ENCODE peak calls at places on chromosomes 6 and 20, in five cellular contexts. N is K562, R is lower lobe of right lung, T is AG04450, H is GM06990. A is an unnamed sample.
A peak's percentile ranks its signal among the peaks of the same experiment; 100 is the strongest.

GRCh38 chr6:36230376-36230775 is 33.8 kb downstream of the BRPF3 start:
- DNase-seq in N (no peak), R (no peak), T (no peak), H (no peak), A (no peak)

GRCh38 chr20:815914-816606 is 17.5 kb upstream of the FAM110A start:
- DNase-seq in N (peak; percentile 63), R (peak; percentile 68), T (no peak), H (peak; percentile 27), A (no peak)

GRCh38 chr20:50868509-50869495 is 62.4 kb downstream of the ADNP start:
- DNase-seq in N (no peak), R (peak; percentile 9), T (no peak), H (no peak), A (no peak)

GRCh38 chr20:53448426-53448825 is 145.2 kb downstream of the ZNF217 start:
- DNase-seq in N (no peak), R (no peak), T (no peak), H (no peak), A (no peak)

GRCh38 chr6:35080821-35081425 is 60.2 kb downstream of the TCP11 start:
- DNase-seq in N (no peak), R (no peak), T (no peak), H (no peak), A (no peak)

GRCh38 chr6:82013561-82014275 is 233.8 kb downstream of the IBTK start:
- DNase-seq in N (no peak), R (no peak), T (no peak), H (no peak), A (no peak)

GRCh38 chr6:53943410-53943809 is 148.6 kb downstream of the LRRC1 start:
- DNase-seq in N (no peak), R (no peak), T (no peak), H (no peak), A (no peak)

GRCh38 chr20:32648761-32649615 is 24.8 kb downstream of the C20orf203 start:
- DNase-seq in N (no peak), R (no peak), T (no peak), H (no peak), A (no peak)

GRCh38 chr6:153790048-153790447 is 249.0 kb upstream of the OPRM1 start:
- DNase-seq in N (no peak), R (no peak), T (peak; percentile 8), H (no peak), A (no peak)

GRCh38 chr20:46252352-46253091 is 55.8 kb downstream of the CDH22 start:
- DNase-seq in N (no peak), R (no peak), T (no peak), H (no peak), A (no peak)

GRCh38 chr20:54078296-54078695 is 7.9 kb upstream of the BCAS1 start:
- DNase-seq in N (no peak), R (no peak), T (no peak), H (no peak), A (no peak)

GRCh38 chr6:116518621-116519020 is 7.2 kb downstream of the CALHM5 start:
- DNase-seq in N (no peak), R (no peak), T (no peak), H (no peak), A (no peak)

GRCh38 chr6:136181191-136181833 is 68.8 kb downstream of the MTFR2 start:
- DNase-seq in N (no peak), R (no peak), T (no peak), H (no peak), A (no peak)

GRCh38 chr6:55664581-55665223 is 85.7 kb upstream of the HMGCLL1 start:
- DNase-seq in N (no peak), R (no peak), T (no peak), H (no peak), A (no peak)

GRCh38 chr20:47875302-47876025 is 90.2 kb upstream of the SULF2 start:
- DNase-seq in N (no peak), R (no peak), T (no peak), H (no peak), A (no peak)

GRCh38 chr6:141056945-141057635 is 1075.6 kb upstream of the GJE1 start:
- DNase-seq in N (no peak), R (no peak), T (no peak), H (no peak), A (no peak)

GRCh38 chr6:14282326-14282725 is 164.8 kb downstream of the CD83 start:
- DNase-seq in N (no peak), R (no peak), T (no peak), H (no peak), A (no peak)

GRCh38 chr6:11607381-11607780 is 69.8 kb downstream of the TMEM170B start:
- DNase-seq in N (no peak), R (no peak), T (no peak), H (no peak), A (no peak)

GRCh38 chr20:44737116-44737515 is 8.5 kb upstream of the KCNK15 start:
- DNase-seq in N (no peak), R (no peak), T (no peak), H (no peak), A (no peak)

GRCh38 chr20:44736170-44737021 is 9.3 kb upstream of the KCNK15 start:
- DNase-seq in N (peak; percentile 74), R (no peak), T (no peak), H (no peak), A (no peak)

GRCh38 chr20:44733341-44734069 is 12.2 kb upstream of the KCNK15 start:
- DNase-seq in N (peak; percentile 63), R (peak; percentile 68), T (no peak), H (no peak), A (no peak)

GRCh38 chr20:44735816-44736169 is 9.9 kb upstream of the KCNK15 start:
- DNase-seq in N (no peak), R (no peak), T (no peak), H (no peak), A (no peak)

DNA sequence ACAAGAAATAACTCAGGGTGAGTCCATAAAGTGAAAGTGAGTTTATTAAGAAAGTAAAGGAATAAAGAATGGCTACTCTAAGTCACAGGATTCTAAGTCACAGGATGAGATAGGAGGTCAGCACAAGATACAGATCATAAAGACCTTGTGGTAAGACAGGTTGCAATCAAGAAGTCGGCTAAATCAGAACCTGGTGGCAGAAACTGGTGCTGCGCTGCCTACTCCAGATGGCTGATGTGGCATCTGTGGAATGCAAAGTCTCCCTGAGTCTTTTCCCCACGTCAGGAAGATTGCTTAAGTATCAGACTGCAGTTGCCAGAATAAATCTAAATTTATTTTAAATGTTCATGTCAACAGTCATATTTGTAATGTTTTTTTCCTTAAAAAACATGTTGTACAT is 10.7 kb upstream of the KCNK15 start:
- DNase-seq in N (no peak), R (no peak), T (no peak), H (no peak), A (no peak)
- TF ChIP-seq CTCF in N (no peak), R (peak; percentile 21), T (peak; percentile 51), H (no peak), A (peak; percentile 32)

DNA sequence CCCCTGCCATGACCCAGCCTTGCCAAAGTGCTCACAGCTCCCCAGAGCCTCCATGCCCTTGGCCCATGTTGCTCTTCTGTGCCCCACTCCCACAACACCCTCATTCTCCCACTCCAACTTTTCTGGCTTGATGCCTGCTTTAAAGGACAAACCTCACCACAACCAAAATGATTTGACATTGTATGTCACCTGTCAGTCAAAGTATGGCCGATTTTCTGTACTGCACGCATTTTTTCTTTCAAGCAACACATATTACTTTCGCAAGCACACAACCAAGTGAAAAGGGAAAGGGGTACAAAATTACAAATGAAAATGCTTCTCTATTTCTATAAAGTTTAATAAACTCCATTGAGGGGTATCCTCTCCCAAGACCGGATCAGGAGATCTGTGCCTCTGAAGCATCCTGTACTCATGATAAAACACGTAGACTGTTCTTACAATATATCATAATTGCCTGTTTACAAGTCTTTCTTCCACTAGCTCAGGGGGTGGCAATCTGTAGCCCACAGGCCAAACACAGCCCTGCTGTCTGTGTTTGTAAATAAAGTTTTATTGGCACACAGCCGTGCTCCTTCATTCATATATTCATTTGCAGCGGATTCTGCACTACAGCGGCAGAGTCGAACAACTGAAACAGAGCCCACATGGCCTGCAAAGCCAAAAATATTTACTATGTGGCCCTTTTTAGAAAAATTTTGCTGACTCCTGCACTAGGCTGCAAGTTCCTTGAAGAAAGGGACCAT is 32.5 kb downstream of the SLC22A23 start:
- DNase-seq in N (no peak), R (no peak), T (no peak), H (no peak), A (no peak)
- H3K4me3 ChIP-seq in N (no peak overlapping the region), R (no peak overlapping the region), T (no peak overlapping the region), H (no peak overlapping the region), A (no peak overlapping the region)

GRCh38 chr6:68473433-68474210 is 161.5 kb upstream of the ADGRB3 start:
- DNase-seq in N (no peak), R (no peak), T (no peak), H (no peak), A (no peak)

DNA sequence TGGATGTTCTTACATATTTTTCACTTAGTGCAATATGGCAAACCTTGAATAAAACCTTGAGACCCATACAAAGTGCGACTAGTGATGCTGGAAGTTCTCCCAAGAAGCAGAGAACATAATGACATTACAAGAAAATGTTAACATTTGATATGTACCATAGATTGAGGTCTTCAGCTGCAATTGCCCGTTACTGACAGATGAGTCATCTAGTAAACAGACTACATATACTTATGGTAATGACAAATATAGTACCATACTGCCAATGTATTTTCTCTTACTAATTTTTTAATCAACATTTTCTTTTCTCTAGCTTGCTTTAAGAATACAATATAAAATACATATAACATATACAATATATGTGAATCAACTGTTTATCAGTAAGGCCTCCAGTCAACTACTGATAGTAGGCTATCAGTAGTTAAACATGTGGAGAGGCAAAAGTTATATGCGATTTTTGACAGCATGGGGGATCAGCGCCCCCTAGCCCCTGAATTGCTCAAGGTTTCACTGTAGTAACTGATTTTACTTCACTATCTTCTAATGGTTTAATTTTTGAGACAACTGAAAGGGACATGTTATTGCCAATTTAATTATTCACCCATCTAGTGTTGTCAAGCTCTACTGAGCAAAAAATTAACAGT is 166.7 kb upstream of the ADGRB3 start:
- DNase-seq in N (peak; percentile 13), R (no peak), T (no peak), H (no peak), A (no peak)
- TF ChIP-seq CTCF in N (peak; percentile 62), R (no peak), T (peak; percentile 15), H (peak; percentile 21), A (no peak)

GRCh38 chr6:124590001-124590400 is 372.2 kb upstream of the RNF217 start:
- DNase-seq in N (no peak), R (no peak), T (no peak), H (no peak), A (no peak)
- H3K4me3 ChIP-seq in N (no peak overlapping the region), R (no peak overlapping the region), T (no peak overlapping the region), H (no peak overlapping the region), A (no peak overlapping the region)

DNA sequence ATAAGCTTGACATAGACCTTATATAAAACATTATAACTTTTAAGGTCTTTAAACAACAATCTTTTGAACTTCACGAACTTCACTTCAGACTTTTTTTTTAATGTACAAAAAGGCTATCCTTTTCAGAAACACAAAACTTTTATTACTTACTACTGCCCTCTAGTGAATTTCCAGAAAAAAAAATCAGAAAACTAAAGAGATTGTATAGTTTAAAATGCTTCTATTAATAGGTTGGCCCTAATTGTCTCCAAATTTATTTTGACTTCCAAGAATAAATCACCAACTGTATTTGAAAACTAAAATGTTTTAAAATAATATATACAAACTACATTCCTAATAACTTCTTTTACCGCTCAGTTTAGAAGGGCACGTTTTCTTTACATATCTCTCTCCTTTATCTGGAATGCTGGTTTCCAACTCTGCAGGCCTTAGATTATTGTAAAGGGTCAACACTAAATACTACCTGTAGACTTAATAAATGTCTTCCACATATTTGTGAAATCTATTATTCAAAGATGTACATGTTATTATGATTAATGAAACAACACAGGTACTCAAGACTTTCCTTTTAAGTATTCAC is 66.8 kb downstream of the LMBRD1 start:
- DNase-seq in N (no peak), R (no peak), T (no peak), H (no peak), A (peak; percentile 7)
- TF ChIP-seq CTCF in N (peak; percentile 39), R (peak; percentile 33), T (peak; percentile 40), H (peak; percentile 7), A (peak; percentile 15)

GRCh38 chr20:19599200-19599599 is 158.9 kb upstream of the RIN2 start:
- DNase-seq in N (no peak), R (no peak), T (no peak), H (no peak), A (no peak)
- H3K4me3 ChIP-seq in N (no peak overlapping the region), R (no peak overlapping the region), T (no peak overlapping the region), H (no peak overlapping the region), A (no peak overlapping the region)